ENCODE peak calls at places on chromosomes 13 and 19, in eight cellular contexts. K is SJSA1; Q is naive thymus-derived CD8-positive, alpha-beta T cell; T is AG20443; G is stimulated activated CD8-positive, alpha-beta memory T cell treated with anti-CD3 and anti-CD28 coated beads, Interleukin-4, amount 100 ng/mL, for 48 hours; E is GM10248; R is NCI-H510A treated with DMSO at 0.1 percent for 48 hours; C is lower leg skin. S is an unnamed sample.

GRCh38 chr19:41991025-41991424 is 3.0 kb downstream of the ATP1A3 start:
- DNase-seq in G (no peak), R (no peak), T (no peak), E (no peak), C (no peak), K (no peak), Q (no peak), S (no peak)

GRCh38 chr13:63367522-63368198 is 1952.0 kb upstream of the PCDH20 start:
- DNase-seq in G (no peak), R (no peak), T (no peak), E (no peak), C (no peak), Q (no peak), K (no peak), S (no peak)

GRCh38 chr13:28718538-28719226 is at the start of gene SLC46A3:
- DNase-seq in T (peak), Q (peak), R (peak), G (peak), K (peak), E (peak), C (peak), S (peak)

GRCh38 chr13:112911883-112912282 is 57.1 kb upstream of the MCF2L start:
- DNase-seq in T (no peak), Q (no peak), R (no peak), K (no peak), E (no peak), C (no peak), G (no peak), S (no peak)

GRCh38 chr13:33262997-33263396 is 22.6 kb downstream of the STARD13 start:
- DNase-seq in C (no peak), R (no peak), T (no peak), G (no peak), K (no peak), Q (no peak), E (no peak), S (no peak)

GRCh38 chr19:43624933-43625332 is 5.5 kb upstream of the ZNF428 start:
- DNase-seq in C (peak), R (no peak), K (no peak), G (peak), E (peak), Q (peak), T (no peak), S (no peak)

GRCh38 chr19:17718467-17718987 is 753 bp upstream of the MAP1S start:
- DNase-seq in E (no peak), R (peak), K (no peak), Q (no peak), G (no peak), T (peak), C (no peak), S (no peak)

GRCh38 chr19:51090471-51090870 is 7.8 kb upstream of the KLK14 start:
- DNase-seq in E (no peak), C (no peak), R (no peak), K (no peak), T (no peak), Q (no peak), G (no peak), S (no peak)

GRCh38 chr13:106433066-106433465 is 102.4 kb downstream of the EFNB2 start:
- DNase-seq in K (no peak), G (no peak), Q (no peak), R (no peak), E (no peak), C (no peak), T (peak), S (no peak)

GRCh38 chr13:113495494-113496251 is 5.2 kb upstream of the DCUN1D2 start:
- DNase-seq in E (no peak), G (no peak), K (no peak), T (no peak), R (peak), Q (no peak), C (no peak), S (no peak)

GRCh38 chr13:33642374-33643065 is 175.4 kb upstream of the RFC3 start:
- DNase-seq in E (no peak), T (peak), Q (no peak), C (no peak), G (no peak), K (peak), R (no peak), S (no peak)

GRCh38 chr19:37997911-37998344 is 90.9 kb downstream of the SIPA1L3 start:
- DNase-seq in R (no peak), K (peak), T (peak), C (no peak), G (peak), Q (no peak), E (no peak), S (no peak)

GRCh38 chr19:55344444-55344843 is 4.8 kb downstream of the KMT5C start:
- DNase-seq in E (no peak), T (no peak), G (no peak), R (no peak), Q (no peak), K (no peak), C (no peak), S (peak)

GRCh38 chr19:40754611-40755247 is 3.7 kb downstream of the SNRPA start:
- DNase-seq in R (no peak), T (no peak), Q (no peak), E (no peak), K (no peak), G (peak), C (no peak), S (peak)

GRCh38 chr13:21074601-21075302 is 13.4 kb upstream of the LATS2 start:
- DNase-seq in K (no peak), E (no peak), R (no peak), C (no peak), G (peak), Q (peak), T (peak), S (peak)

GRCh38 chr19:27824108-27824507 is 1388.8 kb downstream of the UQCRFS1 start:
- DNase-seq in R (no peak), C (no peak), T (no peak), G (no peak), E (no peak), Q (no peak), K (no peak), S (no peak)

GRCh38 chr19:17812099-17812498 is 9.2 kb downstream of the INSL3 start:
- DNase-seq in R (no peak), T (no peak), C (no peak), E (no peak), Q (no peak), G (no peak), K (no peak), S (no peak)

GRCh38 chr13:29573190-29573589 is 22.3 kb downstream of the SLC7A1 start:
- DNase-seq in G (no peak), R (peak), K (no peak), T (peak), Q (no peak), C (peak), E (peak), S (peak)

GRCh38 chr13:85528578-85529215 is 270.5 kb downstream of the SLITRK6 start:
- DNase-seq in K (peak), Q (no peak), E (no peak), C (no peak), G (no peak), T (peak), R (no peak), S (peak)

GRCh38 chr13:109737606-109738005 is 48.8 kb downstream of the IRS2 start:
- DNase-seq in G (peak), K (no peak), R (no peak), E (no peak), T (peak), C (no peak), Q (no peak), S (no peak)

GRCh38 chr19:47005873-47006272 is 13.8 kb upstream of the NPAS1 start:
- DNase-seq in E (no peak), R (no peak), G (no peak), K (no peak), T (peak), Q (no peak), C (no peak), S (no peak)

GRCh38 chr13:113033498-113033897 is 64.5 kb downstream of the MCF2L start:
- DNase-seq in T (no peak), Q (no peak), K (no peak), E (no peak), C (no peak), G (no peak), R (no peak), S (no peak)

GRCh38 chr13:73072501-73072900 is 13.7 kb downstream of the KLF5 start:
- DNase-seq in Q (no peak), K (no peak), T (no peak), C (no peak), G (no peak), R (no peak), E (no peak), S (no peak)

GRCh38 chr13:40611004-40611403 is 55.4 kb downstream of the FOXO1 start:
- DNase-seq in Q (no peak), C (no peak), E (no peak), T (no peak), G (no peak), R (no peak), K (no peak), S (no peak)

GRCh38 chr13:65856464-65856863 is 1373.7 kb downstream of the PCDH9 start:
- DNase-seq in C (no peak), R (no peak), K (no peak), T (no peak), G (no peak), E (no peak), Q (no peak), S (no peak)

GRCh38 chr13:87274209-87274819 is 396.9 kb upstream of the SLITRK5 start:
- DNase-seq in G (peak), C (no peak), T (no peak), E (peak), K (no peak), Q (no peak), R (peak), S (peak)

GRCh38 chr19:55600336-55601028 is 394 bp downstream of the ZNF524 start:
- DNase-seq in G (peak), T (peak), C (peak), Q (peak), E (peak), R (peak), K (peak), S (peak)

GRCh38 chr19:48858984-48859710 is 9.3 kb downstream of the PLEKHA4 start:
- DNase-seq in C (no peak), G (peak), Q (peak), R (no peak), E (peak), T (no peak), K (no peak), S (no peak)